ENCODE peak calls at places on chromosomes 6 and 20, in four cellular contexts. One of them, this sample, is unnamed.

GRCh38 chr20:31237763-31238162 is 19.7 kb upstream of the DEFB115 start:
- DNase-seq in SK-N-SH: no peak
- DNase-seq in NCI-H460: no peak
- DNase-seq in naive thymus-derived CD4-positive, alpha-beta T cell: no peak
- DNase-seq in this sample: no peak

GRCh38 chr20:53757472-53757913 is 163.9 kb upstream of the ZNF217 start:
- DNase-seq in SK-N-SH: no peak
- DNase-seq in NCI-H460: no peak
- DNase-seq in naive thymus-derived CD4-positive, alpha-beta T cell: no peak
- DNase-seq in this sample: no peak

GRCh38 chr6:56995347-56995746 is 40.4 kb downstream of the BEND6 start:
- DNase-seq in SK-N-SH: no peak
- DNase-seq in NCI-H460: no peak
- DNase-seq in naive thymus-derived CD4-positive, alpha-beta T cell: no peak
- DNase-seq in this sample: no peak

GRCh38 chr6:82415820-82416219 is 52.2 kb downstream of the TPBG start:
- DNase-seq in SK-N-SH: no peak
- DNase-seq in NCI-H460: no peak
- DNase-seq in naive thymus-derived CD4-positive, alpha-beta T cell: no peak
- DNase-seq in this sample: peak

GRCh38 chr6:56524891-56525703 is 117.6 kb downstream of the DST start:
- DNase-seq in SK-N-SH: no peak
- DNase-seq in NCI-H460: no peak
- DNase-seq in naive thymus-derived CD4-positive, alpha-beta T cell: no peak
- DNase-seq in this sample: peak

GRCh38 chr6:149450679-149451360 is 34.0 kb downstream of the ZC3H12D start:
- DNase-seq in SK-N-SH: peak
- DNase-seq in NCI-H460: no peak
- DNase-seq in naive thymus-derived CD4-positive, alpha-beta T cell: no peak
- DNase-seq in this sample: no peak

GRCh38 chr6:29633532-29633901 is 534 bp upstream of the GABBR1 start:
- DNase-seq in SK-N-SH: no peak
- DNase-seq in NCI-H460: no peak
- DNase-seq in naive thymus-derived CD4-positive, alpha-beta T cell: no peak
- DNase-seq in this sample: no peak

GRCh38 chr20:36259177-36259835 is 23.0 kb downstream of the AAR2 start:
- DNase-seq in SK-N-SH: no peak
- DNase-seq in NCI-H460: no peak
- DNase-seq in naive thymus-derived CD4-positive, alpha-beta T cell: no peak
- DNase-seq in this sample: no peak

GRCh38 chr6:11600251-11600650 is 62.7 kb downstream of the TMEM170B start:
- DNase-seq in SK-N-SH: no peak
- DNase-seq in NCI-H460: no peak
- DNase-seq in naive thymus-derived CD4-positive, alpha-beta T cell: no peak
- DNase-seq in this sample: no peak